ENCODE peak calls at places on chromosomes 11 and 22, in six cellular contexts. U is PC-3, V is IMR-90, T is fibroblast of lung, B is neural progenitor cell, E is PC-9. R is an unnamed sample.

GRCh38 chr11:36164522-36165250 is 124.5 kb downstream of the COMMD9 start:
- DNase-seq in U (peak), V (peak), T (no peak), B (no peak), E (no peak), R (no peak)

GRCh38 chr11:64251986-64252837 is 882 bp downstream of the PLCB3 start:
- DNase-seq in U (peak), V (no peak), T (peak), B (peak), E (no peak), R (peak)

GRCh38 chr11:32891657-32892354 is 805 bp upstream of the QSER1 start:
- DNase-seq in U (peak), V (no peak), T (peak), B (no peak), E (peak), R (peak)

GRCh38 chr11:62411524-62411923 is 7.3 kb upstream of the SCGB1A1 start:
- DNase-seq in U (no peak), V (no peak), T (no peak), B (no peak), E (no peak), R (no peak)

GRCh38 chr11:44080951-44081350 is 14.5 kb upstream of the EXT2 start:
- DNase-seq in U (no peak), V (no peak), T (no peak), B (no peak), E (no peak), R (no peak)

GRCh38 chr11:68658661-68659060 is 25.7 kb upstream of the GAL start:
- DNase-seq in U (no peak), V (peak), T (peak), B (no peak), E (no peak), R (no peak)

GRCh38 chr11:460331-461199 is 10.5 kb downstream of the PTDSS2 start:
- DNase-seq in U (no peak), V (no peak), T (peak), B (no peak), E (peak), R (peak)

GRCh38 chr11:10303558-10304363 is 1.1 kb upstream of the ADM start:
- DNase-seq in U (peak), V (peak), T (peak), B (peak), E (peak), R (peak)

GRCh38 chr11:8796926-8797325 is 114.1 kb upstream of the AKIP1 start:
- DNase-seq in U (no peak), V (no peak), T (no peak), B (no peak), E (no peak), R (no peak)

GRCh38 chr11:110128161-110128560 is 35.0 kb downstream of the ZC3H12C start:
- DNase-seq in U (no peak), V (peak), T (peak), B (peak), E (no peak), R (no peak)

GRCh38 chr11:5368502-5369043 is 15.0 kb upstream of the OR51M1 start:
- DNase-seq in U (no peak), V (no peak), T (no peak), B (no peak), E (no peak), R (no peak)

GRCh38 chr22:48993655-48994054 is 834.0 kb downstream of the BRD1 start:
- DNase-seq in U (no peak), V (no peak), T (no peak), B (no peak), E (no peak), R (no peak)

GRCh38 chr11:68946416-68947090 is 34.2 kb downstream of the MRGPRD start:
- DNase-seq in U (peak), V (peak), T (peak), B (no peak), E (peak), R (peak)

GRCh38 chr11:129324533-129325175 is 51.0 kb upstream of the BARX2 start:
- DNase-seq in U (peak), V (no peak), T (no peak), B (no peak), E (peak), R (peak)

GRCh38 chr11:7028141-7028540 is 7.9 kb downstream of the NLRP14 start:
- DNase-seq in U (no peak), V (no peak), T (no peak), B (no peak), E (no peak), R (no peak)

GRCh38 chr22:48404004-48404403 is 1423.7 kb downstream of the BRD1 start:
- DNase-seq in U (no peak), V (no peak), T (no peak), B (no peak), E (no peak), R (no peak)

GRCh38 chr11:33733978-33734377 is 2.2 kb downstream of the CD59 start:
- DNase-seq in U (no peak), V (no peak), T (no peak), B (no peak), E (no peak), R (no peak)

GRCh38 chr22:19179472-19180048 is 1.0 kb upstream of the SLC25A1 start:
- DNase-seq in U (peak), V (peak), T (peak), B (peak), E (peak), R (peak)

GRCh38 chr11:67262731-67263675 is 3.3 kb upstream of the GRK2 start:
- DNase-seq in U (peak), V (peak), T (peak), B (peak), E (peak), R (peak)

GRCh38 chr11:90491466-90491865 is 268.6 kb upstream of the CHORDC1 start:
- DNase-seq in U (no peak), V (no peak), T (no peak), B (no peak), E (no peak), R (no peak)

GRCh38 chr11:73295259-73295995 is 12.6 kb upstream of the ARHGEF17 start:
- DNase-seq in U (peak), V (peak), T (peak), B (peak), E (peak), R (peak)

GRCh38 chr11:114129699-114130659 is 70.5 kb downstream of the ZBTB16 start:
- DNase-seq in U (no peak), V (no peak), T (no peak), B (peak), E (no peak), R (no peak)

GRCh38 chr11:35239476-35240075 is 100.6 kb downstream of the CD44 start:
- DNase-seq in U (no peak), V (no peak), T (no peak), B (no peak), E (no peak), R (no peak)

GRCh38 chr22:44256860-44257560 is 55.7 kb downstream of the SHISAL1 start:
- DNase-seq in U (no peak), V (no peak), T (no peak), B (peak), E (no peak), R (no peak)

GRCh38 chr11:94956963-94957362 is 16.4 kb downstream of the CWC15 start:
- DNase-seq in U (no peak), V (no peak), T (no peak), B (no peak), E (no peak), R (no peak)

GRCh38 chr11:35415488-35415887 is 3.9 kb downstream of the SLC1A2 start:
- DNase-seq in U (no peak), V (no peak), T (no peak), B (no peak), E (no peak), R (no peak)

GRCh38 chr11:12784987-12785386 is 110.8 kb downstream of the TEAD1 start:
- DNase-seq in U (no peak), V (no peak), T (no peak), B (no peak), E (no peak), R (no peak)

GRCh38 chr11:105189586-105189985 is 50.0 kb upstream of the CARD18 start:
- DNase-seq in U (no peak), V (no peak), T (no peak), B (no peak), E (no peak), R (no peak)

GRCh38 chr11:3880724-3881123 is 25.3 kb downstream of the STIM1 start:
- DNase-seq in U (peak), V (peak), T (peak), B (no peak), E (no peak), R (no peak)

GRCh38 chr11:35324183-35324582 is 95.2 kb downstream of the SLC1A2 start:
- DNase-seq in U (no peak), V (no peak), T (no peak), B (no peak), E (no peak), R (no peak)

GRCh38 chr22:49619301-49619700 is 208.4 kb downstream of the BRD1 start:
- DNase-seq in U (no peak), V (no peak), T (no peak), B (no peak), E (no peak), R (no peak)

GRCh38 chr11:71311176-71311925 is 59.0 kb upstream of the SHANK2 start:
- DNase-seq in U (no peak), V (no peak), T (no peak), B (no peak), E (no peak), R (no peak)

GRCh38 chr11:620201-620600 is 4.5 kb upstream of the IRF7 start:
- DNase-seq in U (no peak), V (no peak), T (no peak), B (no peak), E (no peak), R (no peak)

GRCh38 chr11:111913997-111914396 is 1.5 kb downstream of the HSPB2 start:
- DNase-seq in U (peak), V (peak), T (peak), B (no peak), E (no peak), R (no peak)

DNA sequence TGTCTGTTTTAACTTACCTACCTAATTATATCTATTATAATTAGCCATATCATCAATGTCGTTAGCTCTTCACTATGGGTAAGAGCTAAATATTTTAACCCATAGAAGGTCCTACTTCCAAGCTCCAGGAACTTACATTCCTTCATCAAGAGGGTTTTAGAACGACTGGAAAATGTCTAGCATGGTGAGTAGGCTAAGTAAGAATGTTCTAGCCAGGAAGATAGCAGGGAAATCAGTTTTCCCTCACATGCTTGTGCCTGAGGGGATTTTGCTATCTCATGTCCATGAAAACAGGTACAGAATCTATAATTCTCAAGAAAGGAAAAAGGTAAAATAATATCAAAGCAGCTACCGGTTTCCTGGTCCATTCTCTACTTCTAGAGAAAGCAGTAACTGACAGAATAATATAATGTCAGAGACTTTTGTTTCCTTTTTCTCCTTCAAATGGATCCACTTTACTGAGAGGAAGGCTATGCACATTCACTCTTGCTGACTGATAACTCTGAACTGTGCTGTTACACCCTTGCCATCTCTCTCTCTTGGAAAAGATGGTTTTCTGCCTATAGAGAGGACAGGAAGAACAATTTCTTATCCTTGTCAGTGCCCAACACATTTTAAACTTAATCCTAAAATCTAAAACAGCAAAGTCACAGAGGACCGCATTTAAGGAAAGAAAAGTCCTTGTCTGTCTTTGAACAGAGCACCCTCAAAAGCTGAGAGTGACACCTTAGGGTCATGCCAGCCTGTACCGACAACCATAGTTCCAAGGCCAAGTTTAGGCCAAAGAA is 67.0 kb downstream of the MAML2 start:
- DNase-seq in U (no peak), V (peak), T (peak), B (no peak), E (no peak), R (peak)
- H2AFZ ChIP-seq in U (no peak), V (no peak), T (no peak), B (no peak), E (no peak), R (no peak)

GRCh38 chr22:42611076-42611475 is 3.6 kb downstream of the POLDIP3 start:
- DNase-seq in U (no peak), V (peak), T (no peak), B (no peak), E (no peak), R (no peak)
- H2AFZ ChIP-seq in U (no peak), V (no peak), T (no peak), B (no peak), E (no peak), R (no peak)

GRCh38 chr11:27248430-27249207 is 114.4 kb downstream of the CCDC34 start:
- DNase-seq in U (no peak), V (no peak), T (peak), B (no peak), E (no peak), R (no peak)
- H2AFZ ChIP-seq in U (no peak), V (no peak), T (no peak), B (peak), E (no peak), R (no peak)

DNA sequence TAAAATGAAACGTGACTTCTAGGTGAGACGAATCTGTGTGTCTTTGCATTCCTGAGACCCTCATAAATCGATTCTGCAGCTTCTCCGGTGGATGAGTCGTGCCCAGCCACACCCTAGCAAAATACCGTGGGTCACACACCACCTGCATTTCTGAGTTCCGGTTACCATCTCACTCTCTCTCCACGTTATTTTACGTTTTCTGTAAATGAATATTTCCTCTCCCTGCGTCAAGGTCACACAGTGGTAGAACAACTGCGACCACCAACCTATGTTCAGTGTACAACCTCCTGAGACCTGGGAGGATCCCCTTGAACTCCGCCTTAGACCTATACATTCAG is 1.1 kb downstream of the YWHAH start:
- DNase-seq in U (peak), V (no peak), T (no peak), B (no peak), E (no peak), R (no peak)
- H2AFZ ChIP-seq in U (no peak), V (peak), T (no peak), B (no peak), E (peak), R (peak)

DNA sequence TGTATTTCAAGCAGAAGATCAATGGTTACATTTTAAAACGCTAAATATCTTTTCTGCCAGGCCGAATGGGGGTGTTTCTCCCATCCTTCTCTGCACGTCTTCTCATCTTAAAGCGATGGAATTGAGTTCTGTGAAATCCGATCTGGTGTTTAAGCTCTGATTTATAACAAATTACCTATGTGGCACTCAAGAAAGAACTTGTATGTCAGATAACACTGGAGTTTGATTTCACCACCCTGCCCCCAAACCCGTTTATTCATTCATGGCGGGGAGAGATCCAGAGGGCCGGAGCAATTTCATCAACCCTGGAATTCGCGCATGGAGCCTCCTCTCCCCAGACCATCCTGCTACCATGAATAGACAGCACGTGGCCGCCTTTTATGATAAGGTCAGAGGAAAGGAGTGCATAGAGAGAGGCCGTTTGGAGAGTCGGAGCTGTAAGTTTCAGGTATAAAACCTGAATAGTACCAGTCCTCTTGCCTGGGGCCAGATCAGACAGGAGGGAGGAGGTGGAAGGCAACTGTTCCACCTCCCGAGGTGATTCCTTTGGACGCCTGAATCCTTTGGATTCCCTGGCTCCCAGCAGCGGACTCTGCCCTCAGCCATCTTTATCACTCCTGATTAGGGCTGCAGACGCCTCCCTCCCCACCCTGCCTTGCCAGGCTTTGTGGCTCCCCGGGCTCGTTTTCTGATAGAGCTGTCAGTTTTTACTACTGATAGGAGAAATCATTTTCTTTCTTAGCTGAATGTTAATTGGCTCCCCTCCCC is 27.3 kb upstream of the NFAM1 start:
- DNase-seq in U (no peak), V (no peak), T (no peak), B (no peak), E (no peak), R (peak)
- H2AFZ ChIP-seq in U (no peak), V (no peak), T (no peak), B (peak), E (no peak), R (peak)

DNA sequence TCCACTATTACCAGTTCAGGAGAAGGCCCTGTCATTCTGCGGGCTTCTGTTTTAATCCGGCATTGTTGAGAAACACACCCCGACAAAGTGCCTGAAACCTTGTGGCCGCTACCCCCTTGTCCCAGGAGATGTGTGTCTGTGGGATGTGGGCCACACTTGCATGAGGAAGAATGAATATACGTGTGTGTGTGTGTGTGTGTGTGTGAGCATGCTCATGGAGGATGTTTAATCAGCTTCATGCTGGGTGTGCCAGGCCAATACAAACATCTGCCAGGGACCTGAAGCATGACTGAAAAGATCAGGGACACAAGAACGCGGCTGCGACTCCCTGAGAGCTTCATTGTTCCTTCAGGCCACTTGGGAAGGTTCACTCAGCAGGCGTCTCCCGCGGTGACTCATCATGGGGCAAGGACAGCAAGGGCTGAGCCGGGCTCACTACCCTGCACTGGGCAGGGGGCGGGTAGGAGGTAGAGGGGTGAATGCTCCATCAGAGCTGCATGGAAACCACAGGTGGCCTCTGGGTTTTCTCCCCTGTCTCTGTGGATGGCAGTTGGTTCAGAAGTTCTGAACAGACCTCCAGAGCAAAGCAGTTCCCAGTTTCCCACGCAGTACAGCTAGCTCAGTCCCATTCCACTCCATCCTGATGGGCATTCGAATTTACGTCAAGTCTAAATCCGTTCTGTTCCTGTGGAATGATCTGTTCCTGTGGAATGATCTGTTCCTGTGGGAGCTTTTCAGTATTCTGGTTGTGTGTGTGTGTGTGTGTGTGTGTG is 7.0 kb upstream of the MALAT1 start:
- DNase-seq in U (peak), V (peak), T (peak), B (peak), E (peak), R (peak)
- H2AFZ ChIP-seq in U (peak), V (peak), T (no peak), B (no peak), E (no peak), R (no peak)

DNA sequence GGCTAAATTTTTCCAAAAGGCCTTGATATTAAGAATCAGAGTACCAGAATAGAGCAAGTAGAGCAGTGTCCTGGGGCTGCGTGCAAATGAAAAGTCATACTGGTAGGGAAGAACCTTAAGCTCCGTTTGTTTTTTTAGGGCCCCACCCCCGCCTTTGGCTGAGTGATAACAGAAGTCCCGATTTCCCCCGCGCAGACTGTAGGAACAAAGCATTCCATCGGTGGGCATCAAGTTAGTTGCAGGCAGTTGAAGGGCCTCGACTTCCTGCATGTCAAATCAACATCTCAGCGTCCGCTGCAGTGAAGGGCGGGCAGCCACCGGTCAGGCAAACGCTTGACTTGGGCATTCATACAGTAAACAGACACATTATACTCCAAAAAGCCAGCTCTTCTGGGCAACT is 11.8 kb downstream of the LRP4 start:
- DNase-seq in U (no peak), V (peak), T (peak), B (peak), E (no peak), R (peak)
- H2AFZ ChIP-seq in U (no peak), V (peak), T (peak), B (peak), E (no peak), R (peak)

R was measured in hepatocyte.